ENCODE peak calls at places on chromosomes 4 and X, in seven cellular contexts. H is H4; D is HS-5; I is astrocyte of the hippocampus; X is DMS153; R is stimulated activated CD4-positive, alpha-beta T cell treated with anti-CD3 and anti-CD28 coated beads, Interleukin-4, amount 100 ng/mL, for 1 hour; Z is kidney. L is an unnamed sample.

GRCh38 chr4:102663073-102663472 is 97.7 kb downstream of the MANBA start:
- DNase-seq in D (no peak), I (peak; percentile 11), Z (no peak), H (peak; percentile 36), X (no peak), R (no peak), L (no peak)

GRCh38 chr4:30870513-30870912 is 150.3 kb downstream of the PCDH7 start:
- DNase-seq in R (no peak), H (no peak), I (no peak), Z (no peak), D (no peak), X (no peak), L (no peak)

GRCh38 chr4:182778222-182778982 is 138.8 kb downstream of the DCTD start:
- DNase-seq in Z (no peak), R (no peak), X (no peak), I (no peak), H (no peak), D (no peak), L (no peak)

GRCh38 chrX:109716431-109717028 is 16.5 kb downstream of the ACSL4 start:
- DNase-seq in I (peak; percentile 33), X (no peak), Z (no peak), R (no peak), H (no peak), D (no peak), L (no peak)

GRCh38 chr4:8642651-8643321 is 50.2 kb downstream of the CPZ start:
- DNase-seq in X (no peak), H (no peak), Z (peak; percentile 39), R (no peak), I (no peak), D (no peak), L (no peak)

GRCh38 chr4:38753021-38753806 is 29.6 kb downstream of the TLR10 start:
- DNase-seq in Z (peak; percentile 97), X (no peak), H (peak; percentile 98), R (no peak), I (peak; percentile 99), D (peak; percentile 16), L (no peak)

GRCh38 chr4:77582151-77582550 is 23.5 kb upstream of the CXCL13 start:
- DNase-seq in I (no peak), Z (no peak), R (no peak), X (no peak), D (no peak), H (no peak), L (no peak)

GRCh38 chrX:11190745-11191510 is 79.8 kb downstream of the HCCS start:
- DNase-seq in H (no peak), Z (no peak), I (no peak), X (peak; percentile 82), R (no peak), D (no peak), L (no peak)

GRCh38 chrX:16804923-16805464 is 18.7 kb downstream of the TXLNG start:
- DNase-seq in I (no peak), R (no peak), X (no peak), D (no peak), Z (no peak), H (no peak), L (peak; percentile 90)

GRCh38 chr4:16124232-16124631 is 40.4 kb upstream of the PROM1 start:
- DNase-seq in H (no peak), R (no peak), D (no peak), I (peak; percentile 58), Z (no peak), X (no peak), L (no peak)

GRCh38 chr4:8609406-8609805 is 16.8 kb downstream of the CPZ start:
- DNase-seq in I (no peak), Z (no peak), X (no peak), D (no peak), R (no peak), H (no peak), L (no peak)